ENCODE peak calls at places on chromosome 21, in nine cellular contexts. G is omental fat pad; X is effector CD4-positive, alpha-beta T cell; E is stimulated activated CD8-positive, alpha-beta memory T cell treated with anti-CD3 and anti-CD28 coated beads, Interleukin-2, amount 100 ng/mL, for 48 hours; A is C1 segment of cervical spinal cord; T is A549; K is MM.1S; V is stimulated activated CD4-positive, alpha-beta T cell treated with anti-CD3 and anti-CD28 coated beads, Interleukin-15, amount 100 ng/mL, for 24 hours; P is aorta. L is an unnamed sample.

GRCh38 chr21:28193189-28193588 is 799.5 kb downstream of the LTN1 start:
- DNase-seq in G (no peak), X (no peak), E (no peak), A (no peak), T (no peak), K (no peak), V (no peak), P (no peak), L (no peak)

GRCh38 chr21:14889080-14889805 is 175.6 kb downstream of the NRIP1 start:
- DNase-seq in G (no peak), X (no peak), E (no peak), A (no peak), T (no peak), K (no peak), V (no peak), P (no peak), L (no peak)

GRCh38 chr21:45060089-45060488 is 14.3 kb upstream of the ADARB1 start:
- DNase-seq in G (no peak), X (no peak), E (no peak), A (no peak), T (no peak), K (peak), V (no peak), P (no peak), L (no peak)

GRCh38 chr21:37647781-37648180 is 268.5 kb downstream of the KCNJ6 start:
- DNase-seq in G (no peak), X (no peak), E (no peak), A (no peak), T (no peak), K (no peak), V (no peak), P (no peak), L (no peak)

GRCh38 chr21:42524341-42525227 is 10.9 kb downstream of the SLC37A1 start:
- DNase-seq in G (no peak), X (no peak), E (peak), A (no peak), T (no peak), K (peak), V (peak), P (peak), L (peak)

GRCh38 chr21:15731243-15731613 is 1.4 kb downstream of the USP25 start:
- DNase-seq in G (no peak), X (no peak), E (no peak), A (no peak), T (no peak), K (no peak), V (no peak), P (no peak), L (no peak)

GRCh38 chr21:45802425-45802824 is 158.9 kb downstream of the PCBP3 start:
- DNase-seq in G (no peak), X (no peak), E (no peak), A (no peak), T (no peak), K (no peak), V (no peak), P (no peak), L (no peak)

GRCh38 chr21:35529141-35529863 is 480.2 kb upstream of the RUNX1 start:
- DNase-seq in G (no peak), X (no peak), E (no peak), A (no peak), T (no peak), K (peak), V (no peak), P (no peak), L (peak)

GRCh38 chr21:45559216-45560105 is 17.2 kb upstream of the SLC19A1 start:
- DNase-seq in G (no peak), X (no peak), E (no peak), A (no peak), T (no peak), K (no peak), V (no peak), P (peak), L (no peak)

L was measured in naive thymus-derived CD8-positive, alpha-beta T cell.